ENCODE peak calls at places on chromosome 6, in five cellular contexts. I is adrenal gland, Z is suprapubic skin, M is HepG2, T is tibial nerve. P is an unnamed sample.

GRCh38 chr6:121748376-121748775 is 312.9 kb downstream of the GJA1 start:
- DNase-seq in Z (no peak), M (no peak), T (no peak), I (no peak), P (no peak)

GRCh38 chr6:52872031-52872430 is 31.4 kb upstream of the GSTA5 start:
- DNase-seq in Z (no peak), I (no peak), M (no peak), T (no peak), P (no peak)

GRCh38 chr6:52910091-52910490 is 593 bp upstream of the GSTA3 start:
- DNase-seq in Z (no peak), I (no peak), M (no peak), T (no peak), P (no peak)

GRCh38 chr6:142331075-142331551 is 29.3 kb downstream of the ADGRG6 start:
- DNase-seq in T (no peak), I (no peak), Z (no peak), M (peak; percentile 100), P (no peak)

GRCh38 chr6:99334526-99335127 is 14.8 kb downstream of the FAXC start:
- DNase-seq in T (no peak), Z (no peak), I (peak; percentile 23), M (peak; percentile 58), P (no peak)

GRCh38 chr6:40342674-40343230 is 244.4 kb downstream of the LRFN2 start:
- DNase-seq in Z (peak; percentile 18), M (no peak), T (no peak), I (no peak), P (no peak)

GRCh38 chr6:81996414-81996813 is 243.9 kb upstream of the TENT5A start:
- DNase-seq in Z (no peak), I (no peak), M (no peak), T (no peak), P (no peak)

GRCh38 chr6:125904871-125905270 is 51.7 kb upstream of the HINT3 start:
- DNase-seq in Z (no peak), I (peak; percentile 75), M (no peak), T (no peak), P (no peak)

GRCh38 chr6:16299861-16300260 is 61.5 kb downstream of the GMPR start:
- DNase-seq in M (no peak), Z (peak; percentile 11), T (no peak), I (no peak), P (no peak)

GRCh38 chr6:55617272-55617671 is 38.3 kb upstream of the HMGCLL1 start:
- DNase-seq in T (no peak), Z (no peak), M (peak; percentile 48), I (no peak), P (no peak)

GRCh38 chr6:149026530-149026942 is 279.7 kb downstream of the UST start:
- DNase-seq in Z (no peak), T (no peak), M (peak; percentile 48), I (peak; percentile 45), P (no peak)

GRCh38 chr6:38554700-38555413 is 84.9 kb downstream of the BTBD9 start:
- DNase-seq in T (no peak), I (no peak), Z (no peak), M (no peak), P (no peak)

GRCh38 chr6:7139835-7140470 is 32.2 kb downstream of the RREB1 start:
- DNase-seq in T (no peak), I (no peak), M (peak; percentile 97), Z (no peak), P (no peak)

DNA sequence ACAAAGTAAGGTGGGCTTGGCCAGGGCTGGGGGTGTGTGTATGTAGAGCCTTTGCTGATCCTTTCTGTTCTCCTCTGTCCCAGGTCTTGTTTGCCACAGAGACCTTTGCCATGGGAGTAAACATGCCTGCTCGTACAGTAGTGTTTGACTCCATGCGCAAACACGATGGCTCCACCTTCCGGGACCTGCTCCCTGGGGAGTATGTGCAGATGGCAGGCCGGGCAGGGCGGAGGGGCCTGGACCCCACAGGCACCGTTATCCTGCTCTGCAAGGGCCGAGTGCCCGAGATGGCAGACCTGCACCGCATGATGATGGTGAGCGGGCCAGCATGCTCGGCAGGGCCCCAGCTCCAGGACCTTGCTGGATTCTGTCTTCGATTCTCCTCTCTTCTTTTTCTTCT is 6.2 kb downstream of the DXO start:
- DNase-seq in Z (no peak), I (no peak), M (no peak), T (no peak), P (peak; percentile 56)
- TF ChIP-seq POLR2A in Z (no peak), I (no peak), M (no peak), T (no peak), P (no peak)

GRCh38 chr6:11205721-11206120 is 26.7 kb downstream of the NEDD9 start:
- DNase-seq in T (no peak), Z (no peak), M (no peak), I (no peak), P (no peak)

GRCh38 chr6:11209369-11209768 is 23.1 kb downstream of the NEDD9 start:
- DNase-seq in I (no peak), Z (no peak), M (no peak), T (no peak), P (no peak)

GRCh38 chr6:11206576-11206975 is 25.9 kb downstream of the NEDD9 start:
- DNase-seq in T (no peak), M (no peak), I (no peak), Z (no peak), P (no peak)

GRCh38 chr6:11208267-11208666 is 24.2 kb downstream of the NEDD9 start:
- DNase-seq in T (no peak), I (no peak), Z (no peak), M (no peak), P (no peak)

GRCh38 chr6:11207199-11207968 is 25.1 kb downstream of the NEDD9 start:
- DNase-seq in M (peak; percentile 98), T (no peak), I (peak; percentile 73), Z (peak; percentile 82), P (no peak)
- H3K4me1 ChIP-seq in M (peaks cover 100% of the 10 kb centered on the region), T (peaks cover 91% of the 10 kb centered on the region), I (peaks cover 18% of the 10 kb centered on the region), Z (peaks cover 71% of the 10 kb centered on the region), P (peaks cover 63% of the 10 kb centered on the region)

GRCh38 chr6:88179692-88180091 is 13.5 kb upstream of the CNR1 start:
- DNase-seq in Z (no peak), T (no peak), I (no peak), M (no peak), P (peak; percentile 76)
- TF ChIP-seq CTCF in Z (no peak), T (no peak), I (no peak), M (no peak), P (peak; percentile 17)

DNA sequence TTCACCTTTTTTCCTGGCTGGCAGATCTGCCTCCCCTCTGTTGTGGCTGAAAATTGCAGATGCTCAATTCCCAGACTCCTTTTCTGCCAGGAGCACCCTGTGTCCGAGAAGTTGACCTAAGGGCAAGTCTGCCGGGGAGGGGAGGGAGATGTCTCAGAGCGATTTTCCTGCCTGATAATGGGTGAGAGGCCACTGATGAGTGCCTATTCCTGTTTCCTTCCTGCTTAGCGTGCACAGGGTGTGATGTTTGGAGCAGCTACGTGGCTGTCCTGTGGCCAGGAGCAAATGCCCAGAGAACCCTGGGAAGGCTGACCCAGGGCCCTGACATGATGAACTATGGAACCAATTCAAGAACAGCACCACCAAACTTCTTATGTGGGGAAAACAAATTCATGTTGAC is 22.5 kb downstream of the SOX4 start:
- DNase-seq in I (no peak), Z (no peak), M (no peak), T (no peak), P (no peak)
- TF ChIP-seq POLR2A in I (no peak), Z (no peak), M (no peak), T (no peak), P (no peak)

P was measured in spleen.